ENCODE peak calls at places on chromosomes 6 and 20, in six cellular contexts. T, A, M, G, C and N are unnamed samples.

GRCh38 chr6:157741889-157742615 is 81.0 kb upstream of the SNX9 start:
- DNase-seq in T (no peak), A (no peak), M (no peak), G (no peak), C (no peak), N (peak)

GRCh38 chr6:14857501-14857900 is 388.4 kb upstream of the JARID2 start:
- DNase-seq in T (no peak), A (peak), M (no peak), G (no peak), C (no peak), N (no peak)

GRCh38 chr20:50067461-50067860 is 45.5 kb downstream of the UBE2V1 start:
- DNase-seq in T (no peak), A (no peak), M (no peak), G (no peak), C (no peak), N (no peak)

GRCh38 chr6:16514249-16514648 is 247.0 kb downstream of the ATXN1 start:
- DNase-seq in T (peak), A (no peak), M (peak), G (peak), C (peak), N (peak)

GRCh38 chr20:32780749-32781402 is 18.7 kb downstream of the DNMT3B start:
- DNase-seq in T (no peak), A (no peak), M (no peak), G (no peak), C (no peak), N (no peak)

GRCh38 chr20:3751664-3752385 is 15.7 kb downstream of the ADISSP start:
- DNase-seq in T (no peak), A (peak), M (peak), G (no peak), C (no peak), N (no peak)

GRCh38 chr20:60642546-60642945 is 609.5 kb upstream of the CDH4 start:
- DNase-seq in T (no peak), A (no peak), M (no peak), G (no peak), C (no peak), N (no peak)

GRCh38 chr6:82971877-82972460 is 93.7 kb downstream of the UBE3D start:
- DNase-seq in T (no peak), A (no peak), M (no peak), G (no peak), C (peak), N (no peak)

GRCh38 chr6:136365781-136366354 is 76.2 kb upstream of the BCLAF1 start:
- DNase-seq in T (no peak), A (no peak), M (no peak), G (no peak), C (no peak), N (no peak)

GRCh38 chr6:71482742-71483141 is 194.1 kb downstream of the OGFRL1 start:
- DNase-seq in T (peak), A (no peak), M (no peak), G (peak), C (no peak), N (peak)

GRCh38 chr6:121677551-121677950 is 242.1 kb downstream of the GJA1 start:
- DNase-seq in T (no peak), A (no peak), M (no peak), G (no peak), C (peak), N (no peak)

GRCh38 chr6:83592770-83593394 is 80.5 kb downstream of the PRSS35 start:
- DNase-seq in T (peak), A (no peak), M (peak), G (peak), C (peak), N (peak)

GRCh38 chr6:39137235-39137634 is 22.2 kb upstream of the SAYSD1 start:
- DNase-seq in T (peak), A (no peak), M (peak), G (peak), C (peak), N (peak)

GRCh38 chr6:24493945-24494725 is 634 bp upstream of the ALDH5A1 start:
- DNase-seq in T (no peak), A (no peak), M (no peak), G (no peak), C (no peak), N (peak)

GRCh38 chr20:38177201-38177600 is 12.1 kb upstream of the TGM2 start:
- DNase-seq in T (no peak), A (no peak), M (no peak), G (no peak), C (no peak), N (no peak)

GRCh38 chr6:125432968-125433367 is 131.2 kb upstream of the HDDC2 start:
- DNase-seq in T (no peak), A (no peak), M (no peak), G (no peak), C (no peak), N (no peak)

GRCh38 chr6:107819976-107820551 is 4.0 kb downstream of the SCML4 start:
- DNase-seq in T (peak), A (peak), M (no peak), G (peak), C (no peak), N (no peak)

GRCh38 chr6:41716516-41717446 is 18.6 kb downstream of the TFEB start:
- DNase-seq in T (no peak), A (no peak), M (no peak), G (no peak), C (no peak), N (no peak)

GRCh38 chr20:57402206-57403125 is 11.3 kb downstream of the RBM38 start:
- DNase-seq in T (no peak), A (no peak), M (no peak), G (no peak), C (no peak), N (no peak)

GRCh38 chr6:34386316-34387137 is 5.9 kb downstream of the NUDT3 start:
- DNase-seq in T (peak), A (no peak), M (no peak), G (peak), C (peak), N (peak)

GRCh38 chr20:53390780-53391179 is 202.9 kb downstream of the ZNF217 start:
- DNase-seq in T (no peak), A (no peak), M (no peak), G (no peak), C (peak), N (no peak)

GRCh38 chr20:46378390-46379009 is 27.9 kb downstream of the ELMO2 start:
- DNase-seq in T (no peak), A (no peak), M (no peak), G (no peak), C (no peak), N (no peak)

GRCh38 chr6:97394160-97394748 is 111.2 kb upstream of the MMS22L start:
- DNase-seq in T (peak), A (no peak), M (peak), G (peak), C (peak), N (peak)

GRCh38 chr6:3438190-3439167 is 18.4 kb downstream of the SLC22A23 start:
- DNase-seq in T (peak), A (no peak), M (no peak), G (peak), C (peak), N (peak)

GRCh38 chr6:4371207-4371921 is 236.0 kb upstream of the ECI2 start:
- DNase-seq in T (no peak), A (no peak), M (no peak), G (peak), C (peak), N (peak)

GRCh38 chr20:45088247-45088646 is 12.7 kb downstream of the KCNS1 start:
- DNase-seq in T (peak), A (no peak), M (no peak), G (peak), C (peak), N (no peak)

GRCh38 chr6:14671261-14671681 is 553.7 kb downstream of the CD83 start:
- DNase-seq in T (peak), A (no peak), M (no peak), G (no peak), C (peak), N (no peak)

GRCh38 chr20:42567409-42567808 is 622.3 kb downstream of the PTPRT start:
- DNase-seq in T (no peak), A (no peak), M (peak), G (no peak), C (no peak), N (no peak)

GRCh38 chr6:18413320-18413830 is 26.2 kb downstream of the RNF144B start:
- DNase-seq in T (no peak), A (no peak), M (no peak), G (no peak), C (no peak), N (no peak)

GRCh38 chr6:129730477-129731165 is 20.6 kb upstream of the ARHGAP18 start:
- DNase-seq in T (peak), A (no peak), M (peak), G (no peak), C (no peak), N (peak)

GRCh38 chr6:74657033-74657432 is 548.8 kb downstream of the COL12A1 start:
- DNase-seq in T (no peak), A (no peak), M (no peak), G (peak), C (peak), N (no peak)

GRCh38 chr6:61745994-61746393 is 540.0 kb downstream of the KHDRBS2 start:
- DNase-seq in T (no peak), A (no peak), M (no peak), G (no peak), C (no peak), N (no peak)

GRCh38 chr20:61436674-61437279 is 184.7 kb downstream of the CDH4 start:
- DNase-seq in T (peak), A (no peak), M (no peak), G (peak), C (peak), N (no peak)